ENCODE peak calls at places on chromosomes 11 and 22, in six cellular contexts. N is spleen, Q is endodermal cell, K is heart right ventricle, B is SJCRH30, X is Caco-2. C is an unnamed sample. For H3K9me3 and H3K4me1, the result is how much of the 10 kb centered on the place peaks cover.

GRCh38 chr11:91081440-91082088 is 858.7 kb upstream of the CHORDC1 start:
- DNase-seq in N (no peak), Q (peak), K (peak), B (peak), X (no peak), C (peak)

GRCh38 chr11:47269829-47270305 is at the start of gene MADD:
- DNase-seq in N (peak), Q (peak), K (peak), B (peak), X (peak), C (peak)

GRCh38 chr11:48024635-48025071 is 44.3 kb downstream of the PTPRJ start:
- DNase-seq in N (peak), Q (no peak), K (no peak), B (peak), X (no peak), C (no peak)

GRCh38 chr11:12540913-12541587 is 133.2 kb upstream of the TEAD1 start:
- DNase-seq in N (no peak), Q (peak), K (no peak), B (peak), X (peak), C (no peak)

GRCh38 chr11:94537051-94537600 is 6.6 kb upstream of the FUT4 start:
- DNase-seq in N (no peak), Q (no peak), K (no peak), B (peak), X (no peak), C (no peak)

GRCh38 chr11:103849366-103849765 is 187.1 kb upstream of the DDI1 start:
- DNase-seq in N (no peak), Q (no peak), K (no peak), B (no peak), X (no peak), C (no peak)

GRCh38 chr11:75200051-75200450 is 40.5 kb upstream of the TPBGL start:
- DNase-seq in N (no peak), Q (peak), K (no peak), B (peak), X (no peak), C (no peak)

GRCh38 chr11:117239295-117239694 is 6.8 kb downstream of the RNF214 start:
- DNase-seq in N (no peak), Q (no peak), K (no peak), B (no peak), X (no peak), C (no peak)

GRCh38 chr11:68962527-68963250 is 18.1 kb downstream of the MRGPRD start:
- DNase-seq in N (peak), Q (peak), K (no peak), B (peak), X (no peak), C (no peak)

GRCh38 chr11:60251485-60252207 is 8.7 kb upstream of the MS4A4E start:
- DNase-seq in N (no peak), Q (peak), K (peak), B (peak), X (peak), C (no peak)

GRCh38 chr11:73538381-73538872 is 59.5 kb downstream of the FAM168A start:
- DNase-seq in N (no peak), Q (no peak), K (no peak), B (peak), X (no peak), C (peak)

GRCh38 chr11:57440744-57441414 is 14.0 kb upstream of the SLC43A3 start:
- DNase-seq in N (no peak), Q (no peak), K (no peak), B (no peak), X (no peak), C (no peak)

GRCh38 chr11:2557381-2557780 is 112.6 kb downstream of the KCNQ1 start:
- DNase-seq in N (peak), Q (peak), K (no peak), B (no peak), X (no peak), C (peak)

GRCh38 chr11:69252494-69252845 is 41.5 kb upstream of the MYEOV start:
- DNase-seq in N (no peak), Q (no peak), K (no peak), B (no peak), X (no peak), C (no peak)

GRCh38 chr11:11427185-11427944 is 74.3 kb upstream of the CSNK2A3 start:
- DNase-seq in N (no peak), Q (no peak), K (no peak), B (peak), X (no peak), C (no peak)

GRCh38 chr11:120410622-120411380 is 74.6 kb downstream of the ARHGEF12 start:
- DNase-seq in N (no peak), Q (no peak), K (no peak), B (no peak), X (no peak), C (no peak)

GRCh38 chr11:18452927-18453326 is 2.7 kb upstream of the LDHAL6A start:
- DNase-seq in N (no peak), Q (no peak), K (no peak), B (no peak), X (no peak), C (no peak)

GRCh38 chr22:20247010-20247505 is 21.1 kb downstream of the RTN4R start:
- DNase-seq in N (no peak), Q (no peak), K (no peak), B (peak), X (no peak), C (peak)

GRCh38 chr11:87529486-87529885 is 491.8 kb downstream of the TMEM135 start:
- DNase-seq in N (no peak), Q (no peak), K (no peak), B (no peak), X (no peak), C (no peak)

GRCh38 chr11:35747638-35748037 is 85.1 kb downstream of the TRIM44 start:
- DNase-seq in N (no peak), Q (no peak), K (no peak), B (peak), X (no peak), C (no peak)

GRCh38 chr11:108906826-108907225 is 242.0 kb downstream of the DDX10 start:
- DNase-seq in N (no peak), Q (no peak), K (no peak), B (no peak), X (no peak), C (no peak)

GRCh38 chr11:119975561-119976152 is 162.3 kb downstream of the TRIM29 start:
- DNase-seq in N (no peak), Q (peak), K (peak), B (no peak), X (no peak), C (peak)

GRCh38 chr11:2510626-2511402 is 66.0 kb downstream of the KCNQ1 start:
- DNase-seq in N (peak), Q (no peak), K (no peak), B (no peak), X (no peak), C (peak)

GRCh38 chr11:102794382-102794781 is 3.6 kb downstream of the MMP1 start:
- DNase-seq in N (no peak), Q (peak), K (no peak), B (peak), X (peak), C (peak)

GRCh38 chr11:71370895-71371673 is 77.1 kb downstream of the DHCR7 start:
- DNase-seq in N (no peak), Q (peak), K (no peak), B (no peak), X (no peak), C (no peak)

GRCh38 chr11:31702966-31703365 is 108.2 kb downstream of the PAX6 start:
- DNase-seq in N (no peak), Q (no peak), K (no peak), B (peak), X (no peak), C (no peak)

GRCh38 chr22:34111210-34111824 is 191.0 kb upstream of the LARGE1 start:
- DNase-seq in N (no peak), Q (peak), K (peak), B (peak), X (peak), C (no peak)

GRCh38 chr11:60377737-60378136 is 595 bp upstream of the MS4A7 start:
- DNase-seq in N (peak), Q (no peak), K (peak), B (no peak), X (no peak), C (no peak)

GRCh38 chr22:23622634-23623033 is 9.5 kb downstream of the DRICH1 start:
- DNase-seq in N (no peak), Q (no peak), K (no peak), B (peak), X (no peak), C (no peak)

DNA sequence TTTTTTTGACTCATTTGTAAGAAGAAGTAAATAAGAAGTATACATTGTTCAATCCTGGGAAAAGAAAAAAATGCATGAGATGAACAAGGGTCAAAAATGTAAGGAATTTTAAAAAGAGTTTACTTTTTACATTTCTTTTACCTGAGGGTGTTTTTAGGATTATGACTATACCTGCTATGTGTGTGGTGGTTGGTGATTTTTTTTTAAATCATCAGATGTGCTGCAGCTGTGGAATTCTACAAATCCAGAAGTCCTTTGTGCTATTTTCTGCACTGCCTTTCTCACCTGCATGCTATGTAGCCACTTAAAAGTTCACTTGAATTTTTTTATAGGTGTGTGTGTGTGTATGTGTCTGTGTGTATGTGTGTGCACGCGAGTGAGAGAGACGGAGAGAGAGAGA is 185.3 kb downstream of the FAT3 start:
- DNase-seq in N (no peak), Q (no peak), K (no peak), B (no peak), X (peak), C (no peak)
- H3K4me3 ChIP-seq in N (no peak), Q (no peak), K (no peak), B (no peak), X (no peak), C (no peak)

GRCh38 chr11:130868865-130869264 is 47.4 kb downstream of the SNX19 start:
- DNase-seq in N (no peak), Q (peak), K (no peak), B (peak), X (no peak), C (no peak)

GRCh38 chr11:130865772-130866114 is 50.5 kb downstream of the SNX19 start:
- DNase-seq in N (no peak), Q (no peak), K (no peak), B (peak), X (peak), C (no peak)

GRCh38 chr11:130865091-130865771 is 51.0 kb downstream of the SNX19 start:
- DNase-seq in N (no peak), Q (peak), K (peak), B (peak), X (peak), C (no peak)

GRCh38 chr11:130868087-130868486 is 48.2 kb downstream of the SNX19 start:
- DNase-seq in N (no peak), Q (no peak), K (no peak), B (no peak), X (no peak), C (no peak)

DNA sequence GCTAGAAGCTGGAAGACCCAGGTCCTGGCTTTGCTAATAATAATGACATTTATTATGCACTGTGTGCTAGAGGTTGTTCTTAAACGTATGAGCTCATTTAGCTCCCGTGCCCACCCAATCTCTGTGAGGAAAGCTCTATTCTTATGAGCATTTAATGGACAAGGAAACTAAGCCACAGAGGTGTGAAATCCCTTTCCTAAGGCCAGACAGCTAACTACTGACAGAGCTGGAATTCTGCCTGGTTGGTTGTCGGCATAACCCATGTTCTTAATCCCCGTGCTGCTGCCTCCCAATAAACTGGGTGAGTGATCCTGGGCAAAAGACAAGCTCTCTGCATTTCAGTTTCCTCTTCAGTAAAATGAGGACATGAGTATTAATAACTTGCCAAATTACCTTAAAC is 49.4 kb downstream of the SNX19 start:
- DNase-seq in N (no peak), Q (no peak), K (no peak), B (no peak), X (no peak), C (no peak)
- H3K9me3 ChIP-seq in N (under half), Q (under half), K (under half), B (under half), X (under half), C (under half)

GRCh38 chr22:45779351-45779750 is 107.7 kb downstream of the ATXN10 start:
- DNase-seq in N (no peak), Q (no peak), K (no peak), B (no peak), X (no peak), C (no peak)
- H3K4me1 ChIP-seq in N (under half), Q (under half), K (under half), B (under half), X (under half), C (under half)

GRCh38 chr11:118705796-118706545 is 26.5 kb upstream of the TREH start:
- DNase-seq in N (no peak), Q (no peak), K (no peak), B (peak), X (no peak), C (peak)

GRCh38 chr11:118706546-118706825 is 27.0 kb upstream of the TREH start:
- DNase-seq in N (no peak), Q (no peak), K (no peak), B (no peak), X (no peak), C (no peak)

GRCh38 chr11:118703563-118704106 is 24.2 kb upstream of the TREH start:
- DNase-seq in N (no peak), Q (no peak), K (peak), B (peak), X (no peak), C (no peak)

GRCh38 chr11:118708296-118708695 is 28.8 kb upstream of the TREH start:
- DNase-seq in N (no peak), Q (no peak), K (no peak), B (no peak), X (no peak), C (no peak)

GRCh38 chr11:118705111-118705741 is 25.8 kb upstream of the TREH start:
- DNase-seq in N (no peak), Q (no peak), K (no peak), B (peak), X (no peak), C (no peak)
- H3K4me3 ChIP-seq in N (no peak), Q (no peak), K (no peak), B (peak), X (no peak), C (no peak)

GRCh38 chr22:47299879-47300697 is 537.6 kb downstream of the TBC1D22A start:
- DNase-seq in N (no peak), Q (no peak), K (no peak), B (no peak), X (no peak), C (no peak)

GRCh38 chr22:47298017-47298820 is 535.8 kb downstream of the TBC1D22A start:
- DNase-seq in N (no peak), Q (no peak), K (no peak), B (no peak), X (no peak), C (no peak)

GRCh38 chr22:47297261-47298016 is 535.0 kb downstream of the TBC1D22A start:
- DNase-seq in N (no peak), Q (no peak), K (no peak), B (no peak), X (no peak), C (no peak)

GRCh38 chr22:47300698-47301405 is 538.4 kb downstream of the TBC1D22A start:
- DNase-seq in N (no peak), Q (no peak), K (no peak), B (no peak), X (no peak), C (no peak)

DNA sequence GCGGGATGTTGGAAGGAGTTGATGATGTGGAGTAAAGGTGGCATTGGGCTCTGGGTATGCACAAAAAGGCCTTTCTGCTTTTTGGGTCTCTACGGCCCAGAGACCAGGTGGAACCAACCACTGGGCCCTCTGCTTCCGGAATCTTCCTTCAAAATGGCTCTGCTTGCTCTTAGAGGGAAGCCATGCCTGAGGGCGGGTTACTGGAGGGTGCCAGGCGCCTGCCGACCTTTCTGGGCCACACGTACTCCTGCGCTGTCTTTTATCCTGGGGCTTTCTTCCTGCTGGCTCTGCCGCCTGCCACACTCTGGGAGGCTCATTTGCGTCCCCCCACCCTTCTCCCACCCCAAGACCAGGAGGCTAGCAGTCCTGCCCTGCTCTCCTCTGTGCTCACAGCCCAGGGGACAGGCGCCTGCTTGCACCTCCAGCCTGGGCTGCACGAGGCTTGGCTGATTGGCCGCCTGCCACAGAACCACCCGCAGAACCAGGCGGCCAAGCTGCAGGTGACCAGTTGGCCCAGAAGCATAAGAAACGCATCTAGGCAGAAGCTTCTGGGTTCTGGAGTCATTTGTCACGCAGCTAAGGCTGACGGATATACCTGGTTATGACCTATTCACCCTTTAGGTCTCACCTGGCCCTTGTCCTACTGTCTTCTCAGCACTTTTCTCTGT is 536.9 kb downstream of the TBC1D22A start:
- DNase-seq in N (no peak), Q (no peak), K (no peak), B (no peak), X (no peak), C (no peak)
- H3K9me3 ChIP-seq in N (under half), Q (under half), K (under half), B (under half), X (under half), C (under half)

GRCh38 chr11:115267871-115268270 is 236.3 kb downstream of the CADM1 start:
- DNase-seq in N (no peak), Q (no peak), K (no peak), B (no peak), X (no peak), C (no peak)
- H3K4me1 ChIP-seq in N (under half), Q (under half), K (under half), B (under half), X (under half), C (under half)

C was measured in BE2C.